ENCODE peak calls at places on chromosomes 5 and 9, in seven cellular contexts. I, H, N, E, B, X and U are unnamed samples.

GRCh38 chr5:40410939-40411635 is 268.6 kb upstream of the PTGER4 start:
- DNase-seq in I (peak; percentile 60), E (no peak), X (peak; percentile 55), B (no peak), H (no peak), N (peak; percentile 70), U (no peak)

GRCh38 chr9:77021928-77022782 is 2.7 kb downstream of the FOXB2 start:
- DNase-seq in B (peak; percentile 27), N (no peak), H (peak; percentile 38), I (no peak), X (no peak), E (peak; percentile 11), U (no peak)

GRCh38 chr9:137030528-137030927 is 1.4 kb downstream of the FUT7 start:
- DNase-seq in N (no peak), X (no peak), E (no peak), B (no peak), I (no peak), H (no peak), U (no peak)

GRCh38 chr9:133605856-133606721 is 3.1 kb downstream of the FAM163B start:
- DNase-seq in E (no peak), H (no peak), I (no peak), N (no peak), B (no peak), X (no peak), U (no peak)

GRCh38 chr9:34612788-34613390 is 992 bp upstream of the RPP25L start:
- DNase-seq in B (peak; percentile 81), N (peak; percentile 82), I (peak; percentile 67), X (peak; percentile 86), E (no peak), H (peak; percentile 86), U (peak; percentile 90)

GRCh38 chr5:135718151-135718550 is 116.3 kb upstream of the SLC25A48 start:
- DNase-seq in X (peak; percentile 68), H (no peak), I (peak; percentile 31), B (peak; percentile 84), N (peak; percentile 72), E (no peak), U (no peak)

GRCh38 chr5:1019001-1019651 is 10.5 kb downstream of the NKD2 start:
- DNase-seq in X (no peak), B (no peak), E (no peak), I (no peak), H (no peak), N (no peak), U (no peak)

GRCh38 chr9:136246849-136247550 is 1.4 kb upstream of the QSOX2 start:
- DNase-seq in B (no peak), X (no peak), E (no peak), I (no peak), H (no peak), N (no peak), U (no peak)

GRCh38 chr9:78573205-78573604 is 276.3 kb downstream of the PSAT1 start:
- DNase-seq in I (no peak), E (no peak), H (no peak), X (no peak), N (no peak), B (no peak), U (no peak)

GRCh38 chr5:132963175-132964104 is at the start of gene AFF4:
- DNase-seq in X (peak; percentile 97), N (peak; percentile 97), I (peak; percentile 95), E (peak; percentile 94), B (peak; percentile 98), H (peak; percentile 97), U (peak; percentile 95)
- H2BK5ac ChIP-seq in X (peak within 1 kb of the TSS; percentile 65), N (peak within 1 kb of the TSS; percentile 98), I (peak within 1 kb of the TSS; percentile 99), E (peak within 1 kb of the TSS; percentile 96), B (peak within 1 kb of the TSS; percentile 95), H (peak within 1 kb of the TSS; percentile 98), U (peak within 1 kb of the TSS; percentile 92)

GRCh38 chr9:89191004-89191403 is 12.4 kb upstream of the SHC3 start:
- DNase-seq in N (peak; percentile 17), B (no peak), H (no peak), E (no peak), X (no peak), I (no peak), U (no peak)

GRCh38 chr9:89187541-89187940 is 8.9 kb upstream of the SHC3 start:
- DNase-seq in B (no peak), N (no peak), H (no peak), X (no peak), I (no peak), E (no peak), U (no peak)

GRCh38 chr9:89185980-89186379 is 7.4 kb upstream of the SHC3 start:
- DNase-seq in X (peak; percentile 37), E (peak; percentile 51), H (peak; percentile 61), I (peak; percentile 29), N (peak; percentile 35), B (peak; percentile 68), U (no peak)

GRCh38 chr9:89189215-89189614 is 10.6 kb upstream of the SHC3 start:
- DNase-seq in N (peak; percentile 5), B (peak; percentile 14), I (no peak), X (no peak), E (no peak), H (no peak), U (no peak)

DNA sequence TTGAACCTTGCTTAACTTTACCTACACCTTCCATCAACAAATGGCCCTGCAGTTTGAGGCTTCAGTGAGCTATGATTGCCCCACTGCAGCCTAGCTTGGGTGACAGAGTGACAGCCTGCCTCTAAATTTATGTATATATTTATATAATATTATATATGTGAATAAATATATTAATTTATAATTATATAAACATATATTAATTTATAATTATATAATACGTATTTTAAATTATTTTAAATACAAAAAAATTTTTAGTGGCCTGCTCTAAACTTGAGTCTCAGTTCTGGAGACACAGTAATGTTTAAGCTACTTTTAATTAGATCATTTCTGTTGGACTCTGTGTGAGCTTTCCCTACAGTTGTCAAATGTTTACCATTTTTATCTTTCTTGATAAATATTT is 9.3 kb upstream of the SHC3 start:
- DNase-seq in X (no peak), E (no peak), N (no peak), H (no peak), I (no peak), B (no peak), U (no peak)
- H2BK5ac ChIP-seq in X (no peak overlapping the region), E (no peak overlapping the region), N (no peak overlapping the region), H (no peak overlapping the region), I (no peak overlapping the region), B (no peak overlapping the region), U (no peak overlapping the region)

DNA sequence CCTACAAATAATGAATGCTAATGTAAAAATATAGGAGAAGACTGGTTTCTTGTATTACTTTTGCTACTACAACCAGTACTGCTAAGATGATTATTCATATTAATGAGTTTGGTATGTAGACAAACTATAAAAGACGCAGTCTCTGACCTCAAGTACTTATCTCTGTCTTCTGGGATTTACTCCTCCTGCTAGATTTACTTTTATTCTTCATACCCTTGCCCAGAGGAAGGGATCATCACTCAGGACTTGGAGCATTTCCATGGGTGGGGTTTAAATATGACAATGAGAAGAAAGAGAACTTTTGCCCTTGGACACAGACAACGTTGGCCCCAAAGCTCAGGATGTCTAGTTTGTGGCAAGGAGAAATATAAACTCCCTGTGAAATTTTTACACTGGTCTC is 126.1 kb downstream of the BNC2 start:
- DNase-seq in I (peak; percentile 58), B (no peak), N (peak; percentile 53), E (no peak), X (no peak), H (no peak), U (no peak)
- H2BK5ac ChIP-seq in I (no peak overlapping the region), B (no peak overlapping the region), N (no peak overlapping the region), E (no peak overlapping the region), X (no peak overlapping the region), H (no peak overlapping the region), U (no peak overlapping the region)

GRCh38 chr5:34620185-34620584 is 35.9 kb upstream of the RAI14 start:
- DNase-seq in H (no peak), B (no peak), X (no peak), N (peak; percentile 46), E (no peak), I (no peak), U (no peak)
- H2BK5ac ChIP-seq in H (no peak overlapping the region), B (no peak overlapping the region), X (no peak overlapping the region), N (no peak overlapping the region), E (no peak overlapping the region), I (no peak overlapping the region), U (peak overlapping the region; percentile 26)

DNA sequence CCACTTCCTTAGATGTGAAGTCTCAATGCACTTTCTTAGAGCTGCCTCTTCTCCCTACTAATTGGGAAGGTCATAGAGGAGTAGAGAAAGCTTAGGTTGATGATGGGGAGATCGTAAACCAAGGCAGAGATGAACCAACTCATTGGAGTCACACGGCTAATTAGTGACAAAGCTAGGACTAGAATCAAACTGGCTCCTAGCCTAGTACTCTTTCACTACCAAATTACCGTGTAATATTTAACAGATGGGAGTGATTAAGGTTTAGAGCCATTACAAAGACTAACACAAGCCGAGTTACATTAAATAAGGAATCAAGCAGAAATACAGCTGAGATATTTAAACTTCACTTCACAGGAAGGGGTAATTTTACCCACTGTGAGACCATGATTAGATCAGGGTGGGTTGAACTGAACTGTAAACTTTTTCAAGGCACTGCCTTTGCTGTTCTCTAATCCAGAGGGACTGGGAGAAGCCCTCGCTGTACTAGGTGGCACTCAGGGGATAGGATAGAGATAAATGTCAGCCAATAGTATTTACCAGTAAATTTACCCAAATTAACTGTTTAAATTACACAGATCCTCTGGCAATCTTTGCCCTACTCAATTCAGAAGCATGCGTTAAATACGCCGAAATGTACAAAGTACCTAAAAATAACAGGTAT is 166.4 kb upstream of the PIK3R1 start:
- DNase-seq in H (no peak), N (no peak), X (no peak), I (no peak), B (no peak), E (no peak), U (no peak)
- H2BK5ac ChIP-seq in H (no peak overlapping the region), N (no peak overlapping the region), X (no peak overlapping the region), I (no peak overlapping the region), B (no peak overlapping the region), E (no peak overlapping the region), U (no peak overlapping the region)

DNA sequence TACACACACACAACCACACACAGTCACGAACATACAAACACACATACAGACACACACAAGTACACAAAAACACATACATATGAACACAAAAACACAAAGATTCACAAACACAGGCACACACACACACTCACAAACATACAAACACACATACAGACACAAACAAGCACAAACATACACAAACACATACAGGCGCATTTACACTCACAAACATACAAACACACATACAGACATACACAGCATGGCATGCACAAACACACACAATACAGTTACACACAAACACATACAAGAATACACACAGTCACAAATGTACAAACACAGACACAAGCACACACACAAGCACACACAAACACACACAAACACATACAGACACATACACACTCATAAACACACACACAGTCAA is 247.9 kb downstream of the TENT4A start:
- DNase-seq in I (no peak), H (no peak), N (no peak), X (no peak), B (no peak), E (no peak), U (no peak)
- H2BK5ac ChIP-seq in I (peak overlapping the region; percentile 73), H (no peak overlapping the region), N (no peak overlapping the region), X (no peak overlapping the region), B (no peak overlapping the region), E (no peak overlapping the region), U (no peak overlapping the region)